ENCODE peak calls at places on chromosomes 2 and 18, in ten cellular contexts. G, D, L, R, O, F, N, E, S and A are unnamed samples.

GRCh38 chr2:24512404-24512803 is 21.4 kb downstream of the NCOA1 start:
- DNase-seq in O (no peak), S (no peak), F (no peak), N (no peak), L (no peak), G (no peak), D (no peak), R (no peak), E (no peak), A (no peak)

GRCh38 chr2:150485871-150486538 is 1.5 kb downstream of the RND3 start:
- DNase-seq in N (peak), S (peak), F (peak), E (peak), G (peak), R (peak), O (peak), D (peak), L (peak), A (peak)

GRCh38 chr2:222663448-222663847 is 7.6 kb upstream of the FARSB start:
- DNase-seq in N (no peak), R (no peak), O (no peak), F (no peak), G (no peak), D (no peak), L (no peak), E (no peak), S (no peak), A (no peak)

GRCh38 chr2:242024751-242025355 is 155.3 kb downstream of the RTP5 start:
- DNase-seq in F (no peak), S (no peak), G (no peak), E (no peak), O (no peak), R (no peak), L (peak), D (no peak), N (no peak), A (no peak)

GRCh38 chr2:233082934-233083755 is 23.0 kb downstream of the INPP5D start:
- DNase-seq in F (no peak), O (no peak), E (no peak), N (no peak), D (no peak), L (peak), S (no peak), R (no peak), G (no peak), A (no peak)

GRCh38 chr2:10678225-10678624 is 11.6 kb downstream of the NOL10 start:
- DNase-seq in N (no peak), D (no peak), R (peak), E (no peak), S (no peak), O (no peak), G (no peak), L (no peak), F (no peak), A (no peak)

GRCh38 chr2:235300368-235301201 is 193.3 kb upstream of the AGAP1 start:
- DNase-seq in D (no peak), S (no peak), E (no peak), G (no peak), F (peak), R (peak), N (no peak), L (no peak), O (peak), A (peak)

GRCh38 chr2:3280197-3280596 is 97.4 kb downstream of the EIPR1 start:
- DNase-seq in S (no peak), F (no peak), N (no peak), D (no peak), R (no peak), O (no peak), L (peak), E (no peak), G (no peak), A (no peak)

GRCh38 chr2:84493494-84493893 is 22.8 kb upstream of the DNAH6 start:
- DNase-seq in E (no peak), N (no peak), R (peak), O (no peak), S (no peak), F (peak), G (peak), D (no peak), L (no peak), A (peak)

GRCh38 chr2:193885419-193885818 is 1690.7 kb upstream of the TMEFF2 start:
- DNase-seq in O (no peak), S (no peak), N (no peak), G (no peak), F (no peak), R (no peak), D (no peak), E (no peak), L (no peak), A (no peak)

GRCh38 chr18:25516747-25517498 is 165.0 kb upstream of the ZNF521 start:
- DNase-seq in S (no peak), O (no peak), E (no peak), G (peak), D (no peak), N (no peak), R (no peak), F (no peak), L (no peak), A (no peak)

GRCh38 chr2:177783835-177784448 is 288.6 kb downstream of the PDE11A start:
- DNase-seq in G (no peak), S (no peak), D (no peak), E (no peak), O (peak), F (peak), L (no peak), R (peak), N (no peak), A (peak)

GRCh38 chr2:14256890-14257289 is 375.6 kb upstream of the LRATD1 start:
- DNase-seq in L (no peak), F (peak), E (no peak), N (no peak), O (no peak), G (peak), S (no peak), D (no peak), R (no peak), A (no peak)

GRCh38 chr2:145068509-145068908 is 548.6 kb upstream of the ZEB2 start:
- DNase-seq in N (no peak), F (no peak), R (no peak), G (no peak), D (no peak), L (no peak), S (no peak), O (no peak), E (no peak), A (no peak)

GRCh38 chr2:25159947-25160346 is 8.4 kb downstream of the POMC start:
- DNase-seq in R (peak), G (peak), D (no peak), F (peak), N (no peak), S (peak), L (no peak), O (no peak), E (peak), A (no peak)

GRCh38 chr2:127100261-127101047 is 6.5 kb downstream of the BIN1 start:
- DNase-seq in S (no peak), G (no peak), L (peak), D (no peak), R (peak), O (peak), F (peak), N (peak), E (no peak), A (no peak)

GRCh38 chr2:15112216-15112615 is 448.9 kb downstream of the NBAS start:
- DNase-seq in N (no peak), O (no peak), R (no peak), S (no peak), D (no peak), F (peak), E (no peak), L (no peak), G (peak), A (peak)

GRCh38 chr2:39153312-39153711 is 32.5 kb upstream of the SOS1 start:
- DNase-seq in L (no peak), R (no peak), S (no peak), D (no peak), O (no peak), F (peak), N (no peak), E (no peak), G (no peak), A (peak)

GRCh38 chr2:152560163-152560562 is 157.1 kb downstream of the PRPF40A start:
- DNase-seq in F (peak), E (no peak), D (no peak), S (no peak), G (no peak), N (no peak), R (no peak), O (no peak), L (no peak), A (peak)

GRCh38 chr18:9474983-9475642 is at the start of gene RALBP1:
- DNase-seq in G (peak), N (peak), F (peak), L (peak), S (peak), R (peak), E (peak), D (peak), O (peak), A (peak)
- TF ChIP-seq CTCF in G (peak), N (peak), F (peak), L (no peak), S (no peak), R (no peak), E (no peak), D (no peak), O (no peak), A (peak)

DNA sequence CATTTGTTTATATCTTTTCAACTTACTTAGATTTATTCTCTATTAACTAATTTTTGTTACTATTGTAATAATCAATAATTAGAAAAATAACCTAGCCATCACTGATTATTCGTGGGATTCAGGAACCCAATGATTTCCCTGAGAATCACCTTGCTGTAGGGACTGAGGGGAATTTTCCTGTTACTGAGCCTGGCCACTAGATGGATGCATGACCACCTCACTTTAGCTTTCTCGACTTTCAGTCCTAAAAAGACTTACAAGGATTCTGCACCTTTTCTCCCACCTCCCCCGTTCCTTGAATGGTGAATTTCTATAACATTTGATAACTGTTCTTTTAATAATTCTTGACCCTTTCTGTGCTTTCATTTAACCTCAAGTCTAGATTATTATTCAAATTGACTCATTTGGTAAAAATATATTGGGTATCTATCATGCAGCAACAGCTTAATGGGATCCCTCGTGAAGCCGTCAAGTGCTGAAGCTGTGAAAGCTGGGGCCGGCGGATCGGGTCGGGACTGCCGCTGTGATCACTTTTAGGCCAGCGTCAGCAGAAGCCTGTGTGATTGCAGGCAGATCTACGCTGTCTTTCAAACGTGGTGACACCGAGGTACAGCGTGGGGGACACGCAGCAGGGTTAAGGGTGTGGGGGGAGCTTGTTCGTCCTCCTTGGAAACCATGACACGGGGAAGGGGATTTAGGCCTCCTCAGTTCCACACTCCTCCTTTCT is 38.8 kb upstream of the TMEM18 start:
- DNase-seq in O (no peak), F (peak), R (no peak), E (no peak), N (no peak), L (no peak), G (peak), S (no peak), D (no peak), A (peak)
- TF ChIP-seq CTCF in O (no peak), F (peak), R (peak), E (peak), N (no peak), L (no peak), G (peak), S (peak), D (peak), A (peak)

GRCh38 chr2:158458617-158458920 is 1.8 kb downstream of the PKP4 start:
- DNase-seq in L (no peak), S (no peak), D (no peak), E (no peak), N (no peak), O (no peak), R (no peak), F (no peak), G (no peak), A (no peak)

GRCh38 chr2:158459161-158460003 is 2.6 kb downstream of the PKP4 start:
- DNase-seq in E (no peak), O (no peak), R (no peak), D (no peak), F (no peak), G (no peak), L (no peak), S (no peak), N (no peak), A (no peak)

GRCh38 chr2:158456309-158457066 is at the start of the genes CCDC148 and PKP4:
- DNase-seq in R (peak), O (peak), S (peak), F (peak), L (peak), G (peak), E (peak), N (peak), D (peak), A (peak)

GRCh38 chr2:158457092-158457825 is 507 bp downstream of the PKP4 start:
- DNase-seq in R (peak), G (peak), N (peak), S (peak), D (peak), F (peak), O (peak), E (peak), L (peak), A (peak)

DNA sequence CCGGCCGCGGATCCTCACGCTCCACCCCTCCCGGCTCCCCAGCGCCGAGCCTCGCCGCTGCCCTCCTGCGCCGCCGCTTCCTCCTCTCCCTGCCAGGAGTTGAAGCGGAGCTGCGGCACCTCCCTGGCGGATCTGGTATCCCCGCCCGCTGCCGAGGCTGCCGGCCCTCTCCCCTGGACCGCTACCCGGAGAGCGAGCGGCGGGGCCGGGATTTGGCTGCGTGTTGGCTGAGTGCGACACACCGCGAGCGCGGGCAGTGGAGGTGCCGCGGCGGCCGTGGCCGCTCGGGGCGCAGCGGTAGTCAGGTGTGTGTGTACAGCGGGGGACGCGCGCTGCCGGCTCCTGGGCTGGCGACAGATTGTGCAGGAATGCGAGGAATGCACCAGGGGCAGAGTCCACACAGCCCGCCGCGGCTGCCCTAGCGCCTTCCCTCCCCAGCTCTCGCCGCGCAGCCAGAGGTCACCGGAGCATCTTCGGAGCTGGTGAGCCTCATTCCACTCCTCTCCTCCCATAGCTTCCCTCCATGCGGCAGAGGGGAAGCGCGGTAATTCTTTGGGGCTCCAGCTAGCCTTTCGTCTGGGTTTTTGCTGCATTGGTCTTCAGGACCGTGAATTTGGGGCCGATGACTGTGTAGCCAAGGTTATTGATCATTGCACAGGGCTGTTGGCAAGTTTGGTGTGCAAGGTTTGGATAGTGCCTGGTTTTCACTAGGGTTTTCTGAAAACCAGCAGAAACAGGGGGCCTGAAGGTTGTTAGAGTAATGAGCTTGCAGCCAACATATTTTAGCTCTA is 1.3 kb downstream of the PKP4 start:
- DNase-seq in E (peak), D (peak), R (peak), F (peak), S (peak), G (peak), N (peak), L (peak), O (peak), A (peak)
- TF ChIP-seq CTCF in E (peak), D (peak), R (peak), F (peak), S (peak), G (peak), N (peak), L (peak), O (peak), A (peak)

DNA sequence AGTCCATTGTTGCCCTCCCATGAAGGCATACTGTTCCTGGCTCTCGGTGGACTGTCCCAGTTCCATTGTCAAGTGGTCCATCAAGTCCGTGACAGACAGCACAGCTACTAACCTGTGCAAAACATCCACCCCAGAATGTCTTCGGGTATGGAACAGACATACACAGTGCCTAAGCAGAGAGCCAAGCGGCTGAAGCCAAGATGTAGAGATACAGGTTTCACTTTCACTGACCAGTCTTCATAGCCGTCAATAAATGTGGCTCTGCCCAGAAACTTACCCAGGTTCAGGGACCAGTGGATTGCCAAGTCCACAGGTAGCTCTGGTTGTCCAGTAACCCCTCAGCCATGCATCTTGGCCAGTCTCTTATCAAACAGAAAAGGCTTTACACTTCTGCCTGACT is 10.7 kb upstream of the PAPOLG start:
- DNase-seq in N (no peak), G (no peak), R (no peak), F (no peak), E (no peak), S (no peak), O (no peak), L (no peak), D (no peak), A (no peak)
- TF ChIP-seq CTCF in N (no peak), G (no peak), R (no peak), F (no peak), E (no peak), S (no peak), O (no peak), L (no peak), D (no peak), A (no peak)

GRCh38 chr18:45526120-45526841 is 89.0 kb upstream of the SLC14A2 start:
- DNase-seq in E (no peak), R (no peak), O (no peak), S (no peak), F (no peak), G (no peak), N (no peak), D (no peak), L (no peak), A (peak)
- TF ChIP-seq CTCF in E (no peak), R (peak), O (no peak), S (no peak), F (no peak), G (peak), N (peak), D (no peak), L (no peak), A (no peak)

GRCh38 chr2:109586687-109587086 is 27.1 kb downstream of the SEPTIN10 start:
- DNase-seq in G (no peak), E (no peak), F (no peak), S (no peak), O (no peak), R (no peak), N (no peak), L (no peak), D (no peak), A (no peak)

GRCh38 chr2:109582928-109583895 is 30.6 kb downstream of the SEPTIN10 start:
- DNase-seq in D (no peak), O (no peak), F (peak), R (no peak), N (no peak), E (no peak), L (no peak), S (no peak), G (no peak), A (peak)
- TF ChIP-seq CTCF in D (no peak), O (no peak), F (no peak), R (peak), N (no peak), E (peak), L (no peak), S (no peak), G (no peak), A (peak)

DNA sequence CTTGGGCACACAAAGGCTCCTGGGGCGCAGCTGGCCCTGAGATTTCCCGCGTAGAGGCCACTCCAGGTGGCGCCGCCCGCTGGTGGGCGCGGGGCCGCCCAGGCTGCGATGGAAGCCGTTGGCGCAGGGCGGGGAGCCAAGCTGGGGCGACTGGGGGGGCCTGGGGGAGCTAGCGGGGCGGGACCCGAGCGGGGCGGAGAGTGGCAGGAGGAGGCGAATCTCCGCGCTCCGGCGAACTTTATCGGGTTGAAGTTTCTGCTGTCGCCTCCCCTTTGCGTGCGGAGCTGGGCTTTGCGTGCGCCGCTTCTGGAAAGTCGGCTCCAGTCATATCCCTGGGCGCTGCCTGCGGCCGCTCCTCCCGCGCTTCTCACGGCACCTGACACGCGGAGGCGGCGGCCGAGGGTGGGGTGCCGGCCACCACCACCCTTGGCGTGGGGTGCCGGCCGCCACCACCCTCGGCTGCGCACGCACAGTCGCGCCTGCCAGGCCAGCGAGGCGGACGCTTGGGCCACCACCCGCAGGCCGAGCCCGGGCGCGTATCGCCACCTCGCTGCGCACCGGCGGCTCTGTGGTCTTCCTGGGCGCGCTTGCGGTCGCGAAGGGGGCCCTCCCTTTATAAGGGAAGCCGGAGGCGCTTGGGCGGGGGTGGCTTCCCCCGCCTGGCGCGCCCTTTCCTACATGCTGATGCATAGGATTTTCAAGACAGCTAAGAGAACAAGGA is 919 bp upstream of the CYP1B1 start:
- DNase-seq in D (peak), O (peak), L (peak), R (peak), S (peak), N (peak), F (peak), E (peak), G (peak), A (peak)
- TF ChIP-seq CTCF in D (peak), O (peak), L (no peak), R (no peak), S (peak), N (peak), F (no peak), E (peak), G (peak), A (peak)

GRCh38 chr18:75438891-75439290 is 11.4 kb upstream of the SMIM21 start:
- DNase-seq in N (no peak), O (no peak), F (no peak), S (no peak), G (no peak), R (no peak), E (no peak), D (no peak), L (no peak), A (no peak)
- TF ChIP-seq CTCF in N (no peak), O (no peak), F (no peak), S (no peak), G (no peak), R (no peak), E (no peak), D (no peak), L (no peak), A (no peak)

GRCh38 chr18:1480309-1480708 is 575.6 kb downstream of the ADCYAP1 start:
- DNase-seq in N (no peak), L (no peak), O (no peak), G (no peak), F (no peak), R (no peak), D (no peak), S (no peak), E (no peak), A (no peak)
- TF ChIP-seq CTCF in N (no peak), L (no peak), O (no peak), G (no peak), F (no peak), R (no peak), D (no peak), S (no peak), E (no peak), A (no peak)